ENCODE peak calls at places on chromosomes 12 and 14, in four cellular contexts. P is tibial artery, Y is lung, K is dorsolateral prefrontal cortex. L is an unnamed sample.

GRCh38 chr12:45938566-45938965 is 51.8 kb downstream of the SCAF11 start:
- DNase-seq in P (no peak), Y (no peak), K (no peak), L (no peak)

GRCh38 chr14:76580967-76581366 is 180.3 kb upstream of the VASH1 start:
- DNase-seq in P (no peak), Y (no peak), K (no peak), L (no peak)

GRCh38 chr12:110548678-110549077 is 34.4 kb downstream of the PPTC7 start:
- DNase-seq in P (no peak), Y (no peak), K (no peak), L (no peak)

GRCh38 chr14:88790501-88791251 is 2.1 kb downstream of the EML5 start:
- DNase-seq in P (no peak), Y (no peak), K (no peak), L (no peak)

GRCh38 chr12:102216086-102216691 is 18.6 kb upstream of the PMCH start:
- DNase-seq in P (no peak), Y (no peak), K (no peak), L (peak; percentile 38)

GRCh38 chr14:100807979-100808734 is 17.8 kb upstream of the MEG3 start:
- DNase-seq in P (no peak), Y (no peak), K (no peak), L (no peak)

GRCh38 chr14:58249611-58250010 is 5.0 kb downstream of the PSMA3 start:
- DNase-seq in P (no peak), Y (no peak), K (no peak), L (no peak)

GRCh38 chr14:90697577-90698206 is 118.5 kb downstream of the TTC7B start:
- DNase-seq in P (peak; percentile 92), Y (peak; percentile 85), K (peak; percentile 89), L (peak; percentile 68)

GRCh38 chr14:68824517-68825347 is 31.9 kb upstream of the ZFP36L1 start:
- DNase-seq in P (peak; percentile 90), Y (peak; percentile 88), K (peak; percentile 79), L (no peak)

GRCh38 chr14:64625363-64626232 is 75.8 kb downstream of the PPP1R36 start:
- DNase-seq in P (no peak), Y (no peak), K (no peak), L (no peak)

GRCh38 chr12:48988030-48988649 is 10.0 kb downstream of the WNT1 start:
- DNase-seq in P (no peak), Y (no peak), K (peak; percentile 64), L (no peak)

DNA sequence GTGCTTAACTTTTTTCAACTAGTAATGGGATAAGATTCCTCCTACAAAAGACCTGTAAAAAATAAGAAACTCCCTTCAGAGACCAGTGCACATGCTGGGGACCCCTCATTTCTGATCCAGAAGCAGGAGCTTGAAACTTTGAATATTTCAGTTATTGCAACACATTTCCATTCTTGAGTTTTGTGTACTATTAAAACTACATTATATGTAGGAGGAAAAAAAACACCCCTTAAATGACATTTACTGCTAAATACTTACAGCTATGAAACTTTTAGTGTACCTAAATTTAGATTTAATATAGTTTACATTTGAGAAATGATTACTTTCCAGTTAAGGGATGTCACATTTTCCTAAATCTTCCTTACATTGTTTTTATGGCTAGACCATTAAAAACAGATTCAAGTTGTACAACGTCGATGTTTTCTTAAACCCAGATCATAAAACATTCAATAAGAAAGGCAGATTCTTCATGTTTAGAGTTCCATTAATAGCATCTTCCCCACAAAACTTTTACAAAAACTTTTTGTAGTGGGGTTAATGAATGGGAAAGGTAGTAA is 4.1 kb downstream of the LRIG3 start:
- DNase-seq in P (no peak), Y (no peak), K (no peak), L (no peak)
- H3K4me3 ChIP-seq in P (peak overlapping the region; percentile 91), Y (no peak overlapping the region), K (no peak overlapping the region), L (peak overlapping the region; percentile 71)

DNA sequence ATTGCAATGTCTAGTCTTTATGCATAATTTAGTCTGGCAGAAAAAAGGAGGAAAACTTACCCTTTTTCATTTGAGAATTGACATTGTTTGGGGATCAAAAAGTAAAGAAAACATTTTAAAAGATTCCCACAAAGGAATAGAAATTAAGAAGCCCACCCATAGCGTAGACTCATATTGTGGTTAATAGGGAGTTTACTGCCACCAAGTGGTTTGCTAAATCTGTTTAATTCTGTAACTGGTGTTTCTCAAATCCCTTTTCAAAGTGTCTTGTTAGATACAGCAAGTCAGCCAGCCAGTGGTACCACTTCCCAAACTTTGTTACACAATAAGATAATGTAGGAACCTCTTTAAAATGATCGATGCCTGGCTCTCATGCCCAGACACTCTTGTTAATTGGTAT is 180.3 kb downstream of the IPO8 start:
- DNase-seq in P (no peak), Y (no peak), K (no peak), L (peak; percentile 29)
- TF ChIP-seq CTCF in P (no peak), Y (no peak), K (peak; percentile 34), L (peak; percentile 20)

GRCh38 chr12:52160200-52160599 is 31.6 kb downstream of the KRT80 start:
- DNase-seq in P (no peak), Y (no peak), K (no peak), L (no peak)
- H3K4me3 ChIP-seq in P (no peak overlapping the region), Y (no peak overlapping the region), K (no peak overlapping the region), L (no peak overlapping the region)

DNA sequence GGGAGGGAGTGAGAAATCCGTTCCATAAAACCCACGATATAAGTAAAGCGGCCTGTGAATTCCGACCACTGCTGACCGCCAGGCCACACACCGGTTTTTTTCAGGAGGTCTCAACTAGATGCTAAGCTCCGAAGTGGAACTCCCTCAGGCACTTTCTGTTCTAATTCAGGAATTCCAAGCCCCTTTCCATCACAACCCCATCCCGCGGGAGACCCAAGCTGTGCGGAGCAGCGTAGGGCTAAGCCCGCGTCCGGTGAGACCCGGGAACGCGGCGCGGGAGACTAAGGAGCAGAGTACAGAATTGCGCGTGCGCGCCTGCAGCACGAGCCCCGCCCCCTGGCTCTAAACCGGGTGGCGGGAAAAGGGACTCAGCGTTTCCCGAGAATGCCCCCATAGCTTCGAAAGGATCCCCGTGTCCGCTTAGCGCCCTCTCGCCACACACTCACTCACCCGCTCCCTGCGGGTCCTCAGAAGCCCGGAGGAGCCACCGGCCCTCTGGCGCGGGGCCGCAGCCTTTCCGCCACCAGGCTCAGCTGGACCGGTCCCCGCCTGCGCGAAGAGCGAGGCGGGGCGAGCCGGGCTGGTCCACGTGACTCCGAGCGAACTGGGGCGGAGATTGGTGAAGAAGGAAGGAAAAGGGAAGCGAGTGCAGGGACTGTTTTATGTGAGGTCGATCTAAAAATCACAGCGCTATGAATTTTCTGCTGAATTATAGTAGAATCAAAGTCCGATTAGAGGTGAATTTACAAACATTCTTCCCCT is at the start of gene TIMELESS:
- DNase-seq in P (peak; percentile 93), Y (peak; percentile 89), K (peak; percentile 78), L (peak; percentile 57)
- TF ChIP-seq CTCF in P (peak; percentile 4), Y (no peak), K (no peak), L (peak; percentile 4)

DNA sequence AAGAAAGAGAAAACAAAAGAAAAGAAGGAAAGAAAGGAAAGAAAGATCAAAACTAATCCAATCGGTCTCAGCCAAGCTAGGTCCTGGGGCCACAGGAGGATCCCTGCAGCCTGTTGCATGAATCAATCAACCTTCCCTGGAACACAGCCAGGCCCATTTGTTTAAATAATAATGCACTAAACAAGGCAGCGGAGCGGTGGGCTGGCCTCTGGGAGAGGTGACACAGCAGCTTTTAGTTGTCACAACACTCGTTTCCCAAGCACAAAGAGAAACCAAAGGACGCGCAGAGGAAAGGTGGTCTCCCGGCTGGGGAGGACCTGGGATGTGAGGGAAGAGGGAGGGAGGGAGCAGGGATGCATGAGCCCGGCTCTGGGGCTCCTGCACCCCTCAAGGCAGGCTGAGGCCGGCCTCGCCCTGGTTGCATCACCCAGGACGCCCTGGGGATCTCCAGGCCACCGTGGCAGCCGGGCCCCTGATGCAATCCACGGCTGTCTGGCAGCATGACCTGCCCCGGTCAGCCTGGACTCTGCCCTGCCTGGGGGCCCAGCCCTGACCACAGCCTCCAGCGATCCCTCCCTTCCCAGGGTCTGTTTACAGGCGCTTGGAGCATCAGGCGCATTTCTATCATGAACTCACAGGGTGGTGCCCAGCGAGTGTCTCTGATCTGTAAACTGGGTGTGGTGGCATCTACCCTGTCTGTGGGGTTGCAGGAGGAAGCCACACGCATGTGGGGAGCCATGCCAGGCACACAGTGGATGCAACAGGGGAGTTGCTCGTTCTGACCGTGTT is 32.5 kb downstream of the MMP17 start:
- DNase-seq in P (no peak), Y (peak; percentile 57), K (no peak), L (no peak)
- H3K4me3 ChIP-seq in P (no peak overlapping the region), Y (no peak overlapping the region), K (no peak overlapping the region), L (no peak overlapping the region)

GRCh38 chr12:132194056-132194455 is 49.8 kb downstream of the NOC4L start:
- DNase-seq in P (no peak), Y (no peak), K (no peak), L (no peak)
- TF ChIP-seq CTCF in P (no peak), Y (no peak), K (no peak), L (no peak)

GRCh38 chr12:57898308-57898970 is 42.9 kb upstream of the ATP23 start:
- DNase-seq in P (no peak), Y (no peak), K (no peak), L (no peak)
- H3K4me3 ChIP-seq in P (no peak overlapping the region), Y (no peak overlapping the region), K (no peak overlapping the region), L (no peak overlapping the region)